ENCODE peak calls at places on chromosome X, in six cellular contexts. N is stimulated activated effector memory CD8-positive, alpha-beta T cell treated with anti-CD3 and anti-CD28 coated beads, Interleukin-12 subunit alpha, Interleukin-12 subunit beta, amount 100 ng/mL, for 72 hours; T is ecto neural progenitor cell; H is PC-3; G is D341Med; K is pancreas. J is an unnamed sample.

GRCh38 chrX:39832211-39832610 is 265.5 kb downstream of the BCOR start:
- DNase-seq in N (no peak), T (no peak), H (no peak), G (no peak), K (no peak), J (no peak)

GRCh38 chrX:56796641-56797395 is 67.8 kb downstream of the NBDY start:
- DNase-seq in N (no peak), T (no peak), H (no peak), G (no peak), K (no peak), J (no peak)

GRCh38 chrX:129959493-129959832 is 23.0 kb upstream of the BCORL1 start:
- DNase-seq in N (no peak), T (no peak), H (no peak), G (no peak), K (no peak), J (no peak)

GRCh38 chrX:15598031-15598430 is 2.7 kb downstream of the ACE2 start:
- DNase-seq in N (no peak), T (no peak), H (no peak), G (no peak), K (no peak), J (no peak)

GRCh38 chrX:77085372-77085771 is 361.8 kb upstream of the FGF16 start:
- DNase-seq in N (no peak), T (no peak), H (peak; percentile 6), G (no peak), K (no peak), J (no peak)

GRCh38 chrX:72003811-72004750 is 93.4 kb downstream of the NHSL2 start:
- DNase-seq in N (no peak), T (peak; percentile 57), H (peak; percentile 42), G (peak; percentile 65), K (no peak), J (no peak)

GRCh38 chrX:106484233-106484632 is 127.5 kb upstream of the RADX start:
- DNase-seq in N (peak; percentile 48), T (no peak), H (no peak), G (no peak), K (no peak), J (peak; percentile 52)

GRCh38 chrX:13855689-13856425 is 39.0 kb upstream of the GPM6B start:
- DNase-seq in N (no peak), T (no peak), H (peak; percentile 6), G (no peak), K (no peak), J (no peak)

GRCh38 chrX:1581132-1581531 is 10.3 kb upstream of the AKAP17A start:
- DNase-seq in N (peak; percentile 98), T (no peak), H (peak; percentile 71), G (peak; percentile 80), K (no peak), J (peak; percentile 63)